ENCODE peak calls at places on chromosome 14, in nine cellular contexts. H is A549, B is HL-60, Q is GM23338, N is Panc1, G is K562, R is HCT116, Y is SK-N-SH, K is GM12878. L is an unnamed sample.

GRCh38 chr14:72738181-72738611 is 155.7 kb downstream of the DPF3 start:
- DNase-seq in H (no peak), B (no peak), Q (no peak), N (no peak), G (no peak), R (no peak), Y (no peak), K (no peak), L (no peak)

GRCh38 chr14:100401031-100401692 is 78.0 kb downstream of the SLC25A47 start:
- DNase-seq in H (no peak), B (no peak), Q (no peak), N (no peak), G (no peak), R (no peak), Y (peak), K (no peak), L (no peak)

GRCh38 chr14:29240046-29240445 is 473.5 kb downstream of the FOXG1 start:
- DNase-seq in H (peak), B (no peak), Q (no peak), N (no peak), G (no peak), R (no peak), Y (no peak), K (no peak), L (no peak)

GRCh38 chr14:81400852-81401251 is 728 bp upstream of the STON2 start:
- DNase-seq in H (peak), B (no peak), Q (peak), N (no peak), G (no peak), R (peak), Y (no peak), K (no peak), L (no peak)

GRCh38 chr14:99436247-99437180 is 44.1 kb downstream of the SETD3 start:
- DNase-seq in H (no peak), B (no peak), Q (no peak), N (no peak), G (no peak), R (no peak), Y (no peak), K (no peak), L (no peak)

GRCh38 chr14:28676481-28676880 is 90.1 kb upstream of the FOXG1 start:
- DNase-seq in H (peak), B (no peak), Q (no peak), N (peak), G (no peak), R (no peak), Y (no peak), K (no peak), L (no peak)

GRCh38 chr14:58469309-58469708 is 41.8 kb downstream of the KIAA0586 start:
- DNase-seq in H (no peak), B (no peak), Q (no peak), N (no peak), G (no peak), R (no peak), Y (no peak), K (no peak), L (no peak)

GRCh38 chr14:81401420-81402122 is 1.4 kb upstream of the STON2 start:
- DNase-seq in H (peak), B (no peak), Q (no peak), N (no peak), G (no peak), R (peak), Y (no peak), K (no peak), L (no peak)

GRCh38 chr14:56119221-56119967 is 1.2 kb downstream of the PELI2 start:
- DNase-seq in H (peak), B (no peak), Q (peak), N (no peak), G (no peak), R (no peak), Y (peak), K (no peak), L (no peak)

GRCh38 chr14:32009636-32010560 is 67.2 kb upstream of the ARHGAP5 start:
- DNase-seq in H (peak), B (no peak), Q (no peak), N (no peak), G (peak), R (no peak), Y (no peak), K (no peak), L (no peak)

GRCh38 chr14:95551435-95551834 is 16.6 kb downstream of the GLRX5 start:
- DNase-seq in H (no peak), B (no peak), Q (no peak), N (no peak), G (no peak), R (no peak), Y (no peak), K (no peak), L (no peak)

GRCh38 chr14:26595922-26596721 is 1.7 kb downstream of the NOVA1 start:
- DNase-seq in H (no peak), B (no peak), Q (no peak), N (no peak), G (no peak), R (no peak), Y (no peak), K (no peak), L (no peak)

GRCh38 chr14:69573841-69574265 is 818 bp downstream of the CCDC177 start:
- DNase-seq in H (no peak), B (no peak), Q (peak), N (no peak), G (no peak), R (no peak), Y (no peak), K (no peak), L (no peak)

GRCh38 chr14:100677925-100678765 is 48.5 kb upstream of the DLK1 start:
- DNase-seq in H (no peak), B (no peak), Q (no peak), N (no peak), G (peak), R (no peak), Y (peak), K (no peak), L (no peak)

GRCh38 chr14:98242903-98243302 is 1029.1 kb downstream of the BCL11B start:
- DNase-seq in H (no peak), B (no peak), Q (no peak), N (no peak), G (no peak), R (no peak), Y (no peak), K (no peak), L (no peak)

GRCh38 chr14:99116741-99117295 is 155.2 kb downstream of the BCL11B start:
- DNase-seq in H (no peak), B (no peak), Q (no peak), N (no peak), G (no peak), R (no peak), Y (no peak), K (no peak), L (no peak)

GRCh38 chr14:63533474-63533873 is 9.7 kb downstream of the PPP2R5E start:
- DNase-seq in H (no peak), B (no peak), Q (no peak), N (no peak), G (no peak), R (no peak), Y (no peak), K (no peak), L (no peak)

GRCh38 chr14:100466111-100466856 is 120.9 kb downstream of the BEGAIN start:
- DNase-seq in H (no peak), B (no peak), Q (peak), N (no peak), G (no peak), R (no peak), Y (no peak), K (no peak), L (no peak)

GRCh38 chr14:74919421-74920165 is 3.5 kb downstream of the RPS6KL1 start:
- DNase-seq in H (no peak), B (no peak), Q (no peak), N (no peak), G (no peak), R (no peak), Y (no peak), K (no peak), L (no peak)

GRCh38 chr14:97177016-97177415 is 379.8 kb downstream of the VRK1 start:
- DNase-seq in H (peak), B (peak), Q (peak), N (peak), G (no peak), R (peak), Y (peak), K (no peak), L (peak)

GRCh38 chr14:61538464-61539022 is 156.8 kb upstream of the HIF1A start:
- DNase-seq in H (no peak), B (no peak), Q (no peak), N (no peak), G (no peak), R (no peak), Y (no peak), K (no peak), L (no peak)

GRCh38 chr14:105143451-105144230 is 24.9 kb downstream of the JAG2 start:
- DNase-seq in H (no peak), B (no peak), Q (no peak), N (no peak), G (no peak), R (no peak), Y (peak), K (no peak), L (no peak)

GRCh38 chr14:75609606-75610476 is 31.4 kb downstream of the FLVCR2 start:
- DNase-seq in H (no peak), B (no peak), Q (no peak), N (no peak), G (no peak), R (no peak), Y (no peak), K (no peak), L (no peak)

GRCh38 chr14:99769799-99770198 is 23.4 kb upstream of the EML1 start:
- DNase-seq in H (no peak), B (no peak), Q (no peak), N (no peak), G (no peak), R (no peak), Y (no peak), K (no peak), L (no peak)

GRCh38 chr14:72617391-72618011 is 276.4 kb downstream of the DPF3 start:
- DNase-seq in H (no peak), B (no peak), Q (peak), N (no peak), G (no peak), R (no peak), Y (no peak), K (no peak), L (no peak)

GRCh38 chr14:105119410-105120025 is 49.1 kb downstream of the JAG2 start:
- DNase-seq in H (no peak), B (no peak), Q (no peak), N (no peak), G (no peak), R (no peak), Y (no peak), K (no peak), L (no peak)

GRCh38 chr14:103697601-103698379 is 17.5 kb downstream of the XRCC3 start:
- DNase-seq in H (no peak), B (no peak), Q (no peak), N (no peak), G (no peak), R (no peak), Y (no peak), K (no peak), L (no peak)

GRCh38 chr14:57080691-57081090 is 188.0 kb downstream of the EXOC5 start:
- DNase-seq in H (no peak), B (no peak), Q (no peak), N (no peak), G (no peak), R (no peak), Y (no peak), K (no peak), L (no peak)

GRCh38 chr14:98185036-98185435 is 1087.0 kb downstream of the BCL11B start:
- DNase-seq in H (no peak), B (no peak), Q (no peak), N (no peak), G (no peak), R (no peak), Y (no peak), K (no peak), L (no peak)

GRCh38 chr14:85948163-85948562 is 418.2 kb downstream of the FLRT2 start:
- DNase-seq in H (no peak), B (no peak), Q (no peak), N (no peak), G (no peak), R (no peak), Y (no peak), K (no peak), L (no peak)

GRCh38 chr14:37585101-37585479 is 10.0 kb downstream of the FOXA1 start:
- DNase-seq in H (no peak), B (no peak), Q (peak), N (no peak), G (no peak), R (no peak), Y (no peak), K (no peak), L (no peak)

GRCh38 chr14:105364100-105364708 is 34.1 kb upstream of the TEX22 start:
- DNase-seq in H (no peak), B (no peak), Q (no peak), N (no peak), G (peak), R (no peak), Y (peak), K (no peak), L (no peak)

GRCh38 chr14:96146131-96146771 is 58.4 kb upstream of the BDKRB2 start:
- DNase-seq in H (peak), B (no peak), Q (no peak), N (no peak), G (no peak), R (no peak), Y (no peak), K (no peak), L (no peak)

GRCh38 chr14:103091041-103091882 is 3.3 kb upstream of the EXOC3L4 start:
- DNase-seq in H (no peak), B (peak), Q (peak), N (no peak), G (peak), R (no peak), Y (peak), K (no peak), L (no peak)

GRCh38 chr14:79278798-79279644 is 932.3 kb downstream of the DIO2 start:
- DNase-seq in H (peak), B (no peak), Q (peak), N (no peak), G (no peak), R (no peak), Y (peak), K (no peak), L (peak)

GRCh38 chr14:65877631-65878030 is 465.1 kb downstream of the FUT8 start:
- DNase-seq in H (no peak), B (no peak), Q (no peak), N (no peak), G (no peak), R (no peak), Y (no peak), K (no peak), L (no peak)

GRCh38 chr14:65877187-65877586 is 464.7 kb downstream of the FUT8 start:
- DNase-seq in H (no peak), B (no peak), Q (no peak), N (no peak), G (no peak), R (no peak), Y (no peak), K (no peak), L (no peak)

GRCh38 chr14:65866906-65867305 is 454.4 kb downstream of the FUT8 start:
- DNase-seq in H (no peak), B (no peak), Q (no peak), N (no peak), G (no peak), R (no peak), Y (no peak), K (no peak), L (no peak)

GRCh38 chr14:65867333-65867732 is 454.8 kb downstream of the FUT8 start:
- DNase-seq in H (no peak), B (no peak), Q (no peak), N (no peak), G (no peak), R (no peak), Y (no peak), K (no peak), L (no peak)

GRCh38 chr14:65872536-65872935 is 460.0 kb downstream of the FUT8 start:
- DNase-seq in H (no peak), B (no peak), Q (no peak), N (no peak), G (no peak), R (no peak), Y (no peak), K (no peak), L (no peak)
- TF ChIP-seq REST in H (no peak), B (no peak), Q (no peak), N (no peak), G (no peak), R (no peak), Y (no peak), K (no peak), L (no peak)

GRCh38 chr14:44369401-44370123 is 137.5 kb downstream of the FSCB start:
- DNase-seq in H (no peak), B (no peak), Q (peak), N (no peak), G (no peak), R (no peak), Y (no peak), K (no peak), L (no peak)
- TF ChIP-seq REST in H (no peak), B (no peak), Q (no peak), N (no peak), G (no peak), R (no peak), Y (no peak), K (no peak), L (no peak)

DNA sequence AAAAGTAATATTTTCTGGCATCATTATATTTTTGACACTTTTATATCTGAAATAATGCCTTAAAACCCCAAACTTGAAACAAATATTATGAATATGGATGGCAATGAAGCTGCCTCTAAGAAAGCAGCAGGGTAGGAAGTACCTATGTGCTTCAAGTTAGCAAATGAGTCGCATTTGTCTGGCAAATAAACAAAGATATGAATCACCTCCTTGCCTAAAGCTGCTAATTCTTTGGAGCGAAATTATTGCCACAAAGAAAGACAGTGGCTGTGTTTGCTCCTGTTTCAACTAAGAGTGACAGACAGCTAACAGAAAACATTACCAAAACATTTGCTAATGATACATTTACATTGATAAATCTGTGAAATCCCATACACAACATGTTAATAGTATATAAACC is 854.9 kb downstream of the RPS29 start:
- DNase-seq in H (no peak), B (no peak), Q (no peak), N (no peak), G (no peak), R (no peak), Y (no peak), K (no peak), L (no peak)
- TF ChIP-seq REST in H (no peak), B (no peak), Q (no peak), N (no peak), G (no peak), R (no peak), Y (no peak), K (no peak), L (no peak)

GRCh38 chr14:92103363-92103762 is 3.0 kb downstream of the ATXN3 start:
- DNase-seq in H (no peak), B (no peak), Q (no peak), N (no peak), G (no peak), R (no peak), Y (no peak), K (no peak), L (no peak)
- TF ChIP-seq REST in H (no peak), B (no peak), Q (no peak), N (no peak), G (no peak), R (no peak), Y (no peak), K (no peak), L (no peak)